ENCODE peak calls at places on chromosomes 12 and 14, in nine cellular contexts. V, D, W, J, K, H, X, P and R are unnamed samples.

GRCh38 chr12:79871621-79872020 is 63.3 kb downstream of the PPP1R12A start:
- DNase-seq in V (no peak), D (no peak), W (no peak), J (no peak), K (no peak), H (no peak), X (no peak), P (no peak), R (peak)

GRCh38 chr12:94242871-94243270 is 94.5 kb downstream of the PLXNC1 start:
- DNase-seq in V (no peak), D (peak), W (no peak), J (no peak), K (no peak), H (no peak), X (no peak), P (no peak), R (no peak)

GRCh38 chr14:104610749-104611310 is 6.3 kb upstream of the TMEM179 start:
- DNase-seq in V (no peak), D (no peak), W (no peak), J (no peak), K (no peak), H (no peak), X (no peak), P (peak), R (no peak)

GRCh38 chr12:3269594-3269993 is 192.4 kb downstream of the TSPAN9 start:
- DNase-seq in V (no peak), D (no peak), W (no peak), J (no peak), K (no peak), H (no peak), X (no peak), P (no peak), R (no peak)

GRCh38 chr12:38601970-38602369 is 285.4 kb downstream of the ALG10B start:
- DNase-seq in V (no peak), D (no peak), W (no peak), J (no peak), K (no peak), H (no peak), X (no peak), P (no peak), R (no peak)

GRCh38 chr14:76950043-76951020 is 78.2 kb downstream of the IRF2BPL start:
- DNase-seq in V (no peak), D (no peak), W (no peak), J (no peak), K (no peak), H (no peak), X (no peak), P (peak), R (no peak)

GRCh38 chr12:95300286-95300685 is 82.7 kb downstream of the VEZT start:
- DNase-seq in V (no peak), D (no peak), W (no peak), J (no peak), K (no peak), H (no peak), X (no peak), P (no peak), R (no peak)

GRCh38 chr12:6052940-6053329 is 71.5 kb downstream of the VWF start:
- DNase-seq in V (no peak), D (no peak), W (no peak), J (no peak), K (no peak), H (no peak), X (no peak), P (no peak), R (no peak)

GRCh38 chr12:30696486-30696885 is 817 bp upstream of the IPO8 start:
- DNase-seq in V (no peak), D (no peak), W (no peak), J (no peak), K (no peak), H (no peak), X (peak), P (no peak), R (no peak)

GRCh38 chr12:103855896-103856657 is 15.0 kb upstream of the NT5DC3 start:
- DNase-seq in V (no peak), D (no peak), W (no peak), J (no peak), K (no peak), H (no peak), X (no peak), P (no peak), R (no peak)

GRCh38 chr12:7060353-7060954 is at the start of gene C1S:
- DNase-seq in V (peak), D (peak), W (no peak), J (no peak), K (no peak), H (no peak), X (no peak), P (peak), R (peak)

GRCh38 chr14:32203928-32204357 is 874 bp upstream of the RNU6-8 start:
- DNase-seq in V (no peak), D (peak), W (peak), J (no peak), K (no peak), H (peak), X (no peak), P (no peak), R (peak)

GRCh38 chr14:104604461-104605449 is at the start of gene TMEM179:
- DNase-seq in V (no peak), D (peak), W (peak), J (no peak), K (no peak), H (no peak), X (peak), P (peak), R (no peak)

GRCh38 chr14:94773682-94774211 is 3.8 kb upstream of the GSC start:
- DNase-seq in V (no peak), D (no peak), W (no peak), J (no peak), K (no peak), H (no peak), X (no peak), P (no peak), R (no peak)

GRCh38 chr14:99273025-99273723 is 1.2 kb upstream of the BCL11B start:
- DNase-seq in V (peak), D (peak), W (peak), J (peak), K (no peak), H (peak), X (no peak), P (no peak), R (no peak)